ENCODE peak calls at places on chromosomes 16 and 17, in four cellular contexts. J is neural progenitor cell; M is LoVo; S is stimulated activated CD8-positive, alpha-beta memory T cell treated with anti-CD3 and anti-CD28 coated beads, Interleukin-15, amount 100 ng/mL, for 24 hours. P is an unnamed sample.

GRCh38 chr16:15749371-15749770 is 99.3 kb downstream of the NDE1 start:
- DNase-seq in J (no peak), M (no peak), S (no peak), P (no peak)

GRCh38 chr17:17783825-17784598 is 52.8 kb downstream of the SREBF1 start:
- DNase-seq in J (peak; percentile 92), M (no peak), S (no peak), P (no peak)

GRCh38 chr16:8866118-8866883 is 2.5 kb downstream of the CARHSP1 start:
- DNase-seq in J (peak; percentile 96), M (no peak), S (no peak), P (peak; percentile 42)

GRCh38 chr16:15682105-15682570 is 32.1 kb downstream of the NDE1 start:
- DNase-seq in J (peak; percentile 26), M (peak; percentile 46), S (no peak), P (peak; percentile 15)

GRCh38 chr17:68399638-68400403 is 57.5 kb downstream of the WIPI1 start:
- DNase-seq in J (no peak), M (no peak), S (no peak), P (no peak)

GRCh38 chr16:85781685-85782370 is 17.5 kb downstream of the EMC8 start:
- DNase-seq in J (no peak), M (no peak), S (no peak), P (no peak)

GRCh38 chr17:41775394-41776226 is 10.9 kb downstream of the JUP start:
- DNase-seq in J (peak; percentile 84), M (peak; percentile 29), S (no peak), P (no peak)

GRCh38 chr16:27020031-27020430 is 46.7 kb upstream of the C16orf82 start:
- DNase-seq in J (no peak), M (no peak), S (no peak), P (no peak)

GRCh38 chr17:1561420-1562177 is 993 bp downstream of the PITPNA start:
- DNase-seq in J (peak; percentile 67), M (peak; percentile 24), S (no peak), P (no peak)

GRCh38 chr17:80649672-80650338 is 105.2 kb downstream of the RPTOR start:
- DNase-seq in J (peak; percentile 79), M (no peak), S (peak; percentile 31), P (peak; percentile 60)

P was measured in NCI-H526.